ENCODE peak calls at places on chromosomes 7 and 10, in eight cellular contexts. One of them, this sample, is unnamed. For H3K4me1, the result is how much of the 10 kb centered on the place peaks cover.

GRCh38 chr10:119250641-119251314 is 43.4 kb downstream of the GRK5 start:
- DNase-seq in spleen: peak
- DNase-seq in stomach: no peak
- DNase-seq in sigmoid colon: no peak
- DNase-seq in K562: no peak
- DNase-seq in upper lobe of left lung: no peak
- DNase-seq in breast epithelium: no peak
- DNase-seq in HCT116: no peak
- DNase-seq in this sample: no peak

GRCh38 chr10:72525277-72525676 is 100.6 kb downstream of the MICU1 start:
- DNase-seq in spleen: no peak
- DNase-seq in stomach: no peak
- DNase-seq in sigmoid colon: no peak
- DNase-seq in K562: no peak
- DNase-seq in upper lobe of left lung: no peak
- DNase-seq in breast epithelium: no peak
- DNase-seq in HCT116: no peak
- DNase-seq in this sample: no peak

GRCh38 chr7:51297986-51298385 is 18.6 kb downstream of the COBL start:
- DNase-seq in spleen: no peak
- DNase-seq in stomach: no peak
- DNase-seq in sigmoid colon: no peak
- DNase-seq in K562: no peak
- DNase-seq in upper lobe of left lung: no peak
- DNase-seq in breast epithelium: no peak
- DNase-seq in HCT116: no peak
- DNase-seq in this sample: no peak

GRCh38 chr10:49264177-49264677 is 34.7 kb upstream of the C10orf71 start:
- DNase-seq in spleen: no peak
- DNase-seq in stomach: no peak
- DNase-seq in sigmoid colon: peak
- DNase-seq in K562: no peak
- DNase-seq in upper lobe of left lung: no peak
- DNase-seq in breast epithelium: no peak
- DNase-seq in HCT116: no peak
- DNase-seq in this sample: no peak

GRCh38 chr10:71739368-71739900 is 19.9 kb upstream of the C10orf105 start:
- DNase-seq in spleen: peak
- DNase-seq in stomach: no peak
- DNase-seq in sigmoid colon: no peak
- DNase-seq in K562: no peak
- DNase-seq in upper lobe of left lung: no peak
- DNase-seq in breast epithelium: no peak
- DNase-seq in HCT116: no peak
- DNase-seq in this sample: no peak

GRCh38 chr7:41756783-41757182 is 53.9 kb upstream of the INHBA start:
- DNase-seq in spleen: no peak
- DNase-seq in stomach: no peak
- DNase-seq in sigmoid colon: no peak
- DNase-seq in K562: no peak
- DNase-seq in upper lobe of left lung: no peak
- DNase-seq in breast epithelium: no peak
- DNase-seq in HCT116: no peak
- DNase-seq in this sample: no peak

GRCh38 chr7:2248984-2249694 is 7.1 kb downstream of the NUDT1 start:
- DNase-seq in spleen: peak
- DNase-seq in stomach: no peak
- DNase-seq in sigmoid colon: no peak
- DNase-seq in K562: no peak
- DNase-seq in upper lobe of left lung: no peak
- DNase-seq in breast epithelium: no peak
- DNase-seq in HCT116: no peak
- DNase-seq in this sample: no peak

GRCh38 chr10:103203466-103203865 is 10.4 kb upstream of the NT5C2 start:
- DNase-seq in spleen: no peak
- DNase-seq in stomach: no peak
- DNase-seq in sigmoid colon: no peak
- DNase-seq in K562: no peak
- DNase-seq in upper lobe of left lung: no peak
- DNase-seq in breast epithelium: no peak
- DNase-seq in HCT116: no peak
- DNase-seq in this sample: no peak

GRCh38 chr10:6269953-6270867 is 67.5 kb downstream of the PFKFB3 start:
- DNase-seq in spleen: peak
- DNase-seq in stomach: peak
- DNase-seq in sigmoid colon: no peak
- DNase-seq in K562: no peak
- DNase-seq in upper lobe of left lung: no peak
- DNase-seq in breast epithelium: no peak
- DNase-seq in HCT116: no peak
- DNase-seq in this sample: no peak

GRCh38 chr10:48466611-48467240 is 138.1 kb downstream of the ARHGAP22 start:
- DNase-seq in spleen: peak
- DNase-seq in stomach: peak
- DNase-seq in sigmoid colon: no peak
- DNase-seq in K562: no peak
- DNase-seq in upper lobe of left lung: peak
- DNase-seq in breast epithelium: peak
- DNase-seq in HCT116: no peak
- DNase-seq in this sample: no peak

GRCh38 chr7:72754312-72754711 is 73.7 kb downstream of the TYW1B start:
- DNase-seq in spleen: no peak
- DNase-seq in stomach: no peak
- DNase-seq in sigmoid colon: no peak
- DNase-seq in K562: no peak
- DNase-seq in upper lobe of left lung: no peak
- DNase-seq in breast epithelium: no peak
- DNase-seq in HCT116: no peak
- DNase-seq in this sample: no peak

GRCh38 chr10:79319372-79319771 is 27.9 kb upstream of the PPIF start:
- DNase-seq in spleen: peak
- DNase-seq in stomach: no peak
- DNase-seq in sigmoid colon: no peak
- DNase-seq in K562: no peak
- DNase-seq in upper lobe of left lung: no peak
- DNase-seq in breast epithelium: no peak
- DNase-seq in HCT116: no peak
- DNase-seq in this sample: no peak

GRCh38 chr10:79321494-79321882 is 25.8 kb upstream of the PPIF start:
- DNase-seq in spleen: peak
- DNase-seq in stomach: no peak
- DNase-seq in sigmoid colon: no peak
- DNase-seq in K562: no peak
- DNase-seq in upper lobe of left lung: no peak
- DNase-seq in breast epithelium: no peak
- DNase-seq in HCT116: no peak
- DNase-seq in this sample: no peak

GRCh38 chr10:79321951-79322350 is 25.3 kb upstream of the PPIF start:
- DNase-seq in spleen: no peak
- DNase-seq in stomach: no peak
- DNase-seq in sigmoid colon: no peak
- DNase-seq in K562: no peak
- DNase-seq in upper lobe of left lung: no peak
- DNase-seq in breast epithelium: no peak
- DNase-seq in HCT116: no peak
- DNase-seq in this sample: no peak

GRCh38 chr10:79322616-79323566 is 24.4 kb upstream of the PPIF start:
- DNase-seq in spleen: peak
- DNase-seq in stomach: peak
- DNase-seq in sigmoid colon: peak
- DNase-seq in K562: no peak
- DNase-seq in upper lobe of left lung: no peak
- DNase-seq in breast epithelium: peak
- DNase-seq in HCT116: no peak
- DNase-seq in this sample: peak

DNA sequence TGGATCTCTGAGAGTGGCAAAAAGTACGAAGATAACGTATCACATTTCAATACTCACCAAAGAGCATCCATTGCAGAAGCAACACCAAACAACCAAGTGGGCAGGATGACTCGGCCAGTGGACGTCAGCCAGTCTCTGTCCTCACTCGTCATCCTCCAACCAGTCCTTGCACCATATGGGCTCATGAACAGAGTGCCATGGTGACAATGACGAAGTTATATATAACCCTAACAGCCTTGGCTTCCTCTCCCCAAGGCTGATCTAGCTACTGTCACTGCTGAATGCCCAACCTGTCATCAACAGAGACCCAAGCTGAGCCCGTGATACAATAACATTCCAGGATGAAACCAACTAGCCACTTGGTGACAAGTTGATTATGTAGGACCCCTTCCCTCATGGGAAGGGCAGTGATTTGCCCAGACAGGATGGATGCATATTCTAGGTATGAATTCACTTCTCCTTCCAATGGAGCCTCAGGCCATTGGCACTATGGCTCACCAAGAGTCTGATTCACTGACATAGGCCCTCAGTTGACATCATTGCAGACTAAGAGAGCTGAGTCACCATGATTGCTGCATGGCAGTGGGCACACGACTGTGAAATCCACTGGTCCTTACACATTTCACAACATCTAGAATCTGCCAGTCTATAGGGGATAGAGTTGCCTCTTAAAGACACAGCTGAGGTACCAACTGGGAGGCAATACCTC is 26.3 kb upstream of the PPIF start:
- DNase-seq in spleen: no peak
- DNase-seq in stomach: no peak
- DNase-seq in sigmoid colon: no peak
- DNase-seq in K562: no peak
- DNase-seq in upper lobe of left lung: no peak
- DNase-seq in breast epithelium: no peak
- DNase-seq in HCT116: no peak
- DNase-seq in this sample: no peak
- H3K4me1 ChIP-seq in spleen: under half
- H3K4me1 ChIP-seq in stomach: under half
- H3K4me1 ChIP-seq in sigmoid colon: under half
- H3K4me1 ChIP-seq in K562: under half
- H3K4me1 ChIP-seq in upper lobe of left lung: under half
- H3K4me1 ChIP-seq in breast epithelium: under half
- H3K4me1 ChIP-seq in HCT116: under half
- H3K4me1 ChIP-seq in this sample: under half

GRCh38 chr10:30116254-30116573 is 56.8 kb upstream of the JCAD start:
- DNase-seq in spleen: no peak
- DNase-seq in stomach: no peak
- DNase-seq in sigmoid colon: peak
- DNase-seq in K562: no peak
- DNase-seq in upper lobe of left lung: no peak
- DNase-seq in breast epithelium: no peak
- DNase-seq in HCT116: no peak
- DNase-seq in this sample: no peak
- TF ChIP-seq POLR2AphosphoS5 in spleen: no peak
- TF ChIP-seq POLR2AphosphoS5 in stomach: no peak
- TF ChIP-seq POLR2AphosphoS5 in sigmoid colon: peak
- TF ChIP-seq POLR2AphosphoS5 in K562: no peak
- TF ChIP-seq POLR2AphosphoS5 in upper lobe of left lung: no peak
- TF ChIP-seq POLR2AphosphoS5 in breast epithelium: no peak
- TF ChIP-seq POLR2AphosphoS5 in HCT116: no peak
- TF ChIP-seq POLR2AphosphoS5 in this sample: no peak

GRCh38 chr7:39088730-39089129 is 111.0 kb downstream of the POU6F2 start:
- DNase-seq in spleen: no peak
- DNase-seq in stomach: no peak
- DNase-seq in sigmoid colon: no peak
- DNase-seq in K562: no peak
- DNase-seq in upper lobe of left lung: no peak
- DNase-seq in breast epithelium: no peak
- DNase-seq in HCT116: no peak
- DNase-seq in this sample: no peak
- TF ChIP-seq CTCF in spleen: no peak
- TF ChIP-seq CTCF in stomach: no peak
- TF ChIP-seq CTCF in sigmoid colon: no peak
- TF ChIP-seq CTCF in K562: no peak
- TF ChIP-seq CTCF in upper lobe of left lung: no peak
- TF ChIP-seq CTCF in breast epithelium: no peak
- TF ChIP-seq CTCF in HCT116: no peak
- TF ChIP-seq CTCF in this sample: no peak

DNA sequence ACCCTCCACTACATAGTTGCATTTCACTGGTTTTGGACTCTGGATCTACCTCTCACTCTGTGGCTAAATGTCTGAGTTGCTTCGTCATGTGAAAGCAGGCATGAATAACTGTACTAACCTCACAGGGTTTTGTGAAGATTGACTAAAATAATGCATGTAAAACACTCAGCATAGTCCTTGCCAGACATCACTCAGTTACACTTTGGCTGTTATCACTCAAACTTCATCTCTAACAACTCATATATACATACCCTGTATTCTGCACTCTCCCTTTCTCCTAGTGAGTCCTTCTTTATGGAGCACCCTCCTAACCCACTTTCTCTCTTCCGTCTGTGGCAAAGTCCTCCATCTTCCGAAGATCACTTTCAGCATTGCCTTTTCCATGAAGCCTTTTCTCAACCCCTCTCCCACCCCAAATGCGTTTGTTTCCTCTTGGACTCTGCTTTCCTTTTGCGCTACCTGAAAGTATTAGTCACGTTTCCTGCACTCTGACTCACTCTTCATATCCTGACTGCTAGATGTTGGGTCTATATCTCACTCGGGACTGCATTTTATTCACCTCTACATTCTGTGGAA is 72.6 kb downstream of the OSBPL3 start:
- DNase-seq in spleen: no peak
- DNase-seq in stomach: no peak
- DNase-seq in sigmoid colon: no peak
- DNase-seq in K562: peak
- DNase-seq in upper lobe of left lung: no peak
- DNase-seq in breast epithelium: no peak
- DNase-seq in HCT116: peak
- DNase-seq in this sample: no peak
- H3K4me1 ChIP-seq in spleen: under half
- H3K4me1 ChIP-seq in stomach: under half
- H3K4me1 ChIP-seq in sigmoid colon: under half
- H3K4me1 ChIP-seq in K562: half or more
- H3K4me1 ChIP-seq in upper lobe of left lung: under half
- H3K4me1 ChIP-seq in breast epithelium: under half
- H3K4me1 ChIP-seq in HCT116: half or more
- H3K4me1 ChIP-seq in this sample: under half

DNA sequence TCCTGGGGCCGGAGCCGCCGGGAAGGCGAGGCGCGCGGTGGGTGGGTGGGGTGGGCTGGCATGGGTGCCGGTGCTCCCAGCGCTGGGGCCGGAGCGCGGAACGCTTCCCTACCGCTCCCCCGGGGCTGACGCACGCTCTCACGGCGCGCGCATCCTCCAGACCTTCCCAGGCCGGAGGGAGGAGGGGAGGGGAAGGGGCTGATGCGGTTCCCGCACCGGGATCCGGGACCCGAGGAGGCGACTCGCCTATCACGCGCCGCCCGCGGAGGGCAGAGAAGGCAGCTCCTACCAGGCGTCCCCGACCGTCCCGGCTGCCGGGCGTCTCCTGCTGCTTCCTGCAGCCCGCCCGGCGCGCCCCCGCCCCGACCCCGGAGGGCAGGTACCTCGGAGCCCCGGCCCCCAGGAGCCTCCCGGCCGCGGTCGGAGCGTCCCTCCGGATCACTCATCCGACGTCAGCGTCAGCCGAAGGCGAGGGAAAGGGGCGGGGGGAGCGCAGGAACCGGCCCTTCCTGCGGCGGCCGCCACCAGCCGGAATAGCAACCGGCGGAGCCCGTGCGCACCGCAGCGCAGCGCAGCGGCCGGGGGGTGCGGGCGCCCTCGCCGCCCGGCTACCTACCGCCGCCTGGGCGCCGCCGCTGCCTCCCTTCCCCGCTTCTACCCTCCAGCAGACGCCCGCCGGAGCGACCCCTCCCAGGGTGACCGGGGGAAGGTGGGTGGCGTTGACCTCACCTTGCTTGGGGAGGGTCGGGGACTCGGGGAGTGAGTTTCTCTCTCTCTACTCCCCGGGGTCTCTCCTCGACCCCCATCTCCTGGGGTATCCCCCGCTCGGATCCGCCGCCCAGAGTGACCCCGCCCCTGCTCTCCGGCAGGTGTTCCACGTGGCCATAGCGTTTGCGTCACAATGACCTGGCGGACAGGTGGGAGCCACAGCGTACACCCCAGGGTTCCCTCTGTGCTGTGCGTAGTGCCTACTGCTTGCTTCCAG is at the start of gene ICA1:
- DNase-seq in spleen: peak
- DNase-seq in stomach: peak
- DNase-seq in sigmoid colon: peak
- DNase-seq in K562: peak
- DNase-seq in upper lobe of left lung: peak
- DNase-seq in breast epithelium: peak
- DNase-seq in HCT116: no peak
- DNase-seq in this sample: peak
- TF ChIP-seq POLR2AphosphoS5 in spleen: peak
- TF ChIP-seq POLR2AphosphoS5 in stomach: no peak
- TF ChIP-seq POLR2AphosphoS5 in sigmoid colon: peak
- TF ChIP-seq POLR2AphosphoS5 in K562: peak
- TF ChIP-seq POLR2AphosphoS5 in upper lobe of left lung: peak
- TF ChIP-seq POLR2AphosphoS5 in breast epithelium: no peak
- TF ChIP-seq POLR2AphosphoS5 in HCT116: peak
- TF ChIP-seq POLR2AphosphoS5 in this sample: peak

This sample was measured in prostate gland.